ENCODE peak calls at places on chromosomes 13 and 19, in ten cellular contexts. T is fibroblast of the aortic adventitia, M is ovary, G is psoas muscle, Q is endodermal cell, S is adrenal gland, Y is PC-3, N is transverse colon, P is astrocyte of the spinal cord, D is pancreas. R is an unnamed sample.
A peak's percentile ranks its signal among the peaks of the same experiment; 100 is the strongest.

GRCh38 chr19:15283141-15283885 is 49.0 kb downstream of the BRD4 start:
- DNase-seq in T (peak; percentile 83), M (no peak), G (peak; percentile 82), Q (no peak), S (no peak), Y (peak; percentile 28), N (no peak), P (peak; percentile 72), D (no peak), R (peak; percentile 27)

GRCh38 chr13:80379245-80379644 is 38.3 kb upstream of the SPRY2 start:
- DNase-seq in T (peak; percentile 15), M (no peak), G (no peak), Q (no peak), S (no peak), Y (peak; percentile 85), N (no peak), P (peak; percentile 37), D (no peak), R (no peak)

GRCh38 chr13:27053902-27054595 is 117.6 kb downstream of the USP12 start:
- DNase-seq in T (peak; percentile 84), M (no peak), G (no peak), Q (no peak), S (no peak), Y (peak; percentile 91), N (no peak), P (peak; percentile 77), D (no peak), R (no peak)

GRCh38 chr13:77981191-77981925 is 62.7 kb upstream of the EDNRB start:
- DNase-seq in T (peak; percentile 19), M (no peak), G (no peak), Q (no peak), S (no peak), Y (no peak), N (no peak), P (peak; percentile 19), D (no peak), R (no peak)

GRCh38 chr19:17977488-17977887 is 10.6 kb downstream of the KCNN1 start:
- DNase-seq in T (no peak), M (no peak), G (no peak), Q (no peak), S (no peak), Y (no peak), N (no peak), P (no peak), D (no peak), R (no peak)

GRCh38 chr19:1663854-1664253 is 11.4 kb upstream of the TCF3 start:
- DNase-seq in T (no peak), M (no peak), G (no peak), Q (no peak), S (no peak), Y (no peak), N (no peak), P (no peak), D (no peak), R (peak; percentile 72)

GRCh38 chr19:14413765-14414171 is 5.4 kb downstream of the DDX39A start:
- DNase-seq in T (peak; percentile 48), M (no peak), G (no peak), Q (no peak), S (no peak), Y (no peak), N (no peak), P (peak; percentile 67), D (no peak), R (no peak)

GRCh38 chr19:35117017-35117570 is 1.5 kb downstream of the FXYD3 start:
- DNase-seq in T (no peak), M (no peak), G (no peak), Q (no peak), S (no peak), Y (no peak), N (no peak), P (no peak), D (no peak), R (no peak)

GRCh38 chr13:48783831-48784230 is 130.1 kb downstream of the CYSLTR2 start:
- DNase-seq in T (no peak), M (no peak), G (no peak), Q (no peak), S (no peak), Y (no peak), N (no peak), P (no peak), D (no peak), R (no peak)

GRCh38 chr19:7348587-7349230 is at the start of gene ARHGEF18:
- DNase-seq in T (no peak), M (no peak), G (no peak), Q (no peak), S (no peak), Y (no peak), N (peak; percentile 40), P (no peak), D (no peak), R (peak; percentile 89)

GRCh38 chr19:36771275-36772231 is 1.1 kb downstream of the ZNF850 start:
- DNase-seq in T (peak; percentile 85), M (peak; percentile 90), G (peak; percentile 54), Q (peak; percentile 84), S (peak; percentile 95), Y (peak; percentile 11), N (peak; percentile 36), P (peak; percentile 89), D (peak; percentile 46), R (peak; percentile 80)

GRCh38 chr13:73412933-73413332 is 354.1 kb downstream of the KLF5 start:
- DNase-seq in T (no peak), M (no peak), G (no peak), Q (no peak), S (no peak), Y (peak; percentile 68), N (no peak), P (no peak), D (no peak), R (no peak)

GRCh38 chr13:63307239-63307638 is 1891.6 kb upstream of the PCDH20 start:
- DNase-seq in T (no peak), M (no peak), G (no peak), Q (no peak), S (no peak), Y (peak; percentile 32), N (no peak), P (peak; percentile 4), D (no peak), R (peak; percentile 1)

GRCh38 chr19:1608414-1609391 is 3.4 kb upstream of the UQCR11 start:
- DNase-seq in T (no peak), M (no peak), G (no peak), Q (no peak), S (no peak), Y (peak; percentile 58), N (no peak), P (peak; percentile 7), D (no peak), R (no peak)

DNA sequence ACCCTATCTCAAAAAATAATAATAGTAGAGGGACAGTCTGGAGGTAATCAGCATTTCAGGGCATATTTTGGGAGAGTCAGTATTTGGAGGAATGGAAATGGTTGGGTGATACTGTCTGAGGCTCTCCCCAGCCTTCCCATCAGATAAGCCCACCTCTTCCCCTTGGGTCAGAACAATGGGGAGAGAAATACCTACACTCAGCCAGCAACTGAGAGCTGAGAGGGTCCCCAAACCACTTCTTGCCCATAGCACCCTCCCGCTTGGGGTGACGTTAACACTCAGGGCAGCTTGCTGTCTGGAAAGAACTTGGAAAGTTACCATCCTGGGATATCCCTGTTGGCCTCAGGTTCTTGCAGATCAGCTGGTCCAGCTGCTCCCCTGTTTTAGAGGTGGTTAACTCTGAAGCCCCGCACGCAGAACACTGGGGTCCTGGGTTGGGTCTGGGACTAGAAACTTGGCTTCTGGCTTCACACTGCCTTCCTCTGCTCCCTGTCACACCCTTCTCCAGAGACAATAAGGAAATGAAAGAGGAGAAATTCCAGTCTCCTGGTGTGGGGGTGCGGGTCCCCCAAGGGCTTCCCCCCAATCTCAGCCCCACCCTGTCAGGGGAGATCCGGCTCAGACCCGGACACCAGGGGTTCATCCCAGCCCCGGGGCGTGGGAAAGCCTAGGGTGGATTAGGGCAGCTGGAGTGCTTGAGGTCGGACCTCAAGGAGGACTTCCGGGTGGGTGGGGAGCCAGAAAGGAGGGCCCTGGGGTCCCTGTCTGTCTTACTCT is 2.5 kb downstream of the FOXA3 start:
- DNase-seq in T (no peak), M (no peak), G (no peak), Q (no peak), S (no peak), Y (no peak), N (peak; percentile 65), P (no peak), D (peak; percentile 66), R (no peak)
- H3K4me3 ChIP-seq in T (no peak overlapping the region), M (no peak overlapping the region), G (no peak overlapping the region), Q (peak overlapping the region; percentile 91), S (no peak overlapping the region), Y (no peak overlapping the region), N (peak overlapping the region; percentile 95), P (no peak overlapping the region), D (peak overlapping the region; percentile 43), R (no peak overlapping the region)

GRCh38 chr19:51111606-51112005 is 3.4 kb upstream of the CTU1 start:
- DNase-seq in T (no peak), M (no peak), G (no peak), Q (peak; percentile 74), S (no peak), Y (peak; percentile 36), N (no peak), P (no peak), D (no peak), R (no peak)
- TF ChIP-seq CTCF in T (no peak), M (no peak), G (no peak), Q (peak; percentile 74), S (no peak), Y (peak; percentile 46), N (peak; percentile 3), P (peak; percentile 23), D (no peak), R (peak; percentile 15)

DNA sequence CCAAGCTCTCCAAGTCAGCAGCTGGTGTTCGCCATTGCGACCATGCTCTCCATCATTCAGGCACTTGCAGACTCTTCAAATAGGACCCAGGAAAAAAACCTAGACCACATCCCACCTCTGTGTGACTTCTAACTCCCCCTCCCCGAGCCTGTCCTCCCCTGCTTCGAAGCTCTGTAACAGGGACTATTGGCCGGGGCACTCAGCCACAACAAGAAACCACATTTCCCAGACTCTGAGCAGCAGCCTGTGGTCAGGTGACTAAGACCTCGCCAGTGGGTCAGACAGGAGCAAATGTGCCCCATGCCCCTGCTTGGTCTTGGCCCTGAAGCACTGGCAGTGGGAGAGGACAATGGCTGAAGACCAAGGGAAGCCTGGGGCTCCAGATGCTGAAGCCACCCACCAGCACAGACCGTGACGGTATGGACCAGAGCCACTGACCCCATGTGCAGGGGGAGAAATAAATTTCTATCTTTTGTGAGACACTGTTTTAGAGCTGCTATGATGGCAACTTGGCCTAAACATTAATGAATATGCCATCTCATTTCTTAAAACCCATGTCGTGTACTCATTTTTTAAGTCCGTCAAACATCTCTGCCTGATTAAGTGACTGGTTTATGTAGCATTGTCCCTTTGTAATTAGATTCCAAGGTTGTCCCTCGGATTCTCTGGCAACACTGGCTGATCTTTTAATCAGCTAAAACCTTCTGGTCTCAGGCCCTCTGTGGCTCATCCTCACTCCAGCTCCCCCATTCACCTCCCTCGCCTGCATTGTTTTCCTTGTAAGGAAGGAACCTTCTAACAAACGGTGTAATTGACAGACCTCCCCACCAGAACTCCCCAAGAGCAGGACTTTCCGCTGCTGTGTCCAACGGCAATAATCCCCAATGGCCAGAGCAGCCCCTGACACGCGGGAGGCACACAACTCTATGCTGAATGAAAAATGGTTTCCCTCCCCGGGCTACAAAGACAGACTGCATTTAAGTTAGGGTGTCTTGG is 98.5 kb downstream of the STK24 start:
- DNase-seq in T (no peak), M (no peak), G (no peak), Q (peak; percentile 70), S (no peak), Y (peak; percentile 26), N (no peak), P (peak; percentile 80), D (no peak), R (peak; percentile 89)
- H3K4me3 ChIP-seq in T (no peak overlapping the region), M (no peak overlapping the region), G (no peak overlapping the region), Q (no peak overlapping the region), S (no peak overlapping the region), Y (no peak overlapping the region), N (no peak overlapping the region), P (no peak overlapping the region), D (no peak overlapping the region), R (no peak overlapping the region)

GRCh38 chr13:93248627-93249047 is 22.0 kb downstream of the GPC6 start:
- DNase-seq in T (peak; percentile 47), M (no peak), G (no peak), Q (peak; percentile 83), S (peak; percentile 72), Y (peak; percentile 78), N (no peak), P (peak; percentile 88), D (peak; percentile 87), R (no peak)
- TF ChIP-seq CTCF in T (peak; percentile 44), M (no peak), G (no peak), Q (peak; percentile 79), S (peak; percentile 25), Y (peak; percentile 81), N (no peak), P (peak; percentile 76), D (no peak), R (peak; percentile 1)

R was measured in GM12865.